ENCODE peak calls at places on chromosomes 12 and 14, in eight cellular contexts. C is epithelial cell of proximal tubule, W is PC-3, A is cardiac fibroblast, J is cardiac muscle cell, G is psoas muscle, L is tibial nerve, N is fibroblast of the aortic adventitia. Y is an unnamed sample.
A peak's percentile ranks its signal among the peaks of the same experiment; 100 is the strongest.

GRCh38 chr12:62629971-62630739 is 163.5 kb downstream of the MON2 start:
- DNase-seq in C (no peak), W (no peak), A (no peak), J (no peak), G (no peak), L (no peak), N (no peak), Y (no peak)

GRCh38 chr14:68977741-68978549 is 1.2 kb downstream of the ACTN1 start:
- DNase-seq in C (no peak), W (peak; percentile 95), A (peak; percentile 94), J (peak; percentile 94), G (peak; percentile 61), L (peak; percentile 47), N (peak; percentile 39), Y (peak; percentile 66)

GRCh38 chr14:99503848-99504453 is 22.7 kb downstream of the CCNK start:
- DNase-seq in C (no peak), W (no peak), A (no peak), J (no peak), G (peak; percentile 49), L (no peak), N (no peak), Y (no peak)

GRCh38 chr14:35420036-35420811 is 15.7 kb upstream of the NFKBIA start:
- DNase-seq in C (no peak), W (peak; percentile 74), A (peak; percentile 78), J (peak; percentile 50), G (no peak), L (no peak), N (peak; percentile 86), Y (no peak)

GRCh38 chr12:110287986-110288385 is 6.9 kb downstream of the ATP2A2 start:
- DNase-seq in C (no peak), W (no peak), A (no peak), J (no peak), G (no peak), L (no peak), N (no peak), Y (no peak)

GRCh38 chr14:98120831-98121464 is 1151.0 kb downstream of the BCL11B start:
- DNase-seq in C (no peak), W (peak; percentile 28), A (no peak), J (no peak), G (no peak), L (no peak), N (no peak), Y (peak; percentile 42)

GRCh38 chr12:93848453-93849120 is 171.4 kb downstream of the CRADD start:
- DNase-seq in C (no peak), W (peak; percentile 13), A (no peak), J (no peak), G (no peak), L (no peak), N (no peak), Y (peak; percentile 60)

GRCh38 chr12:12405882-12406281 is 49.0 kb downstream of the BORCS5 start:
- DNase-seq in C (no peak), W (peak; percentile 49), A (no peak), J (no peak), G (no peak), L (no peak), N (peak; percentile 20), Y (no peak)

GRCh38 chr12:124347805-124348658 is 53.1 kb downstream of the RFLNA start:
- DNase-seq in C (no peak), W (no peak), A (no peak), J (no peak), G (no peak), L (no peak), N (no peak), Y (no peak)

GRCh38 chr12:29004066-29004935 is 144.8 kb upstream of the FAR2 start:
- DNase-seq in C (no peak), W (no peak), A (no peak), J (no peak), G (no peak), L (no peak), N (no peak), Y (no peak)

GRCh38 chr12:104171785-104172563 is 34.0 kb upstream of the NFYB start:
- DNase-seq in C (no peak), W (no peak), A (no peak), J (no peak), G (no peak), L (no peak), N (no peak), Y (no peak)

GRCh38 chr12:25236190-25236589 is 14.5 kb downstream of the KRAS start:
- DNase-seq in C (no peak), W (no peak), A (peak; percentile 59), J (peak; percentile 20), G (no peak), L (no peak), N (peak; percentile 18), Y (no peak)

GRCh38 chr12:128534906-128535305 is 267.9 kb downstream of the TMEM132C start:
- DNase-seq in C (no peak), W (no peak), A (no peak), J (no peak), G (no peak), L (no peak), N (no peak), Y (peak; percentile 72)

GRCh38 chr12:124109760-124110159 is 136.7 kb downstream of the ZNF664 start:
- DNase-seq in C (no peak), W (peak; percentile 45), A (peak; percentile 38), J (peak; percentile 41), G (no peak), L (no peak), N (peak; percentile 10), Y (peak; percentile 68)

GRCh38 chr14:58697927-58698641 is 60.3 kb downstream of the DACT1 start:
- DNase-seq in C (no peak), W (peak; percentile 40), A (no peak), J (no peak), G (no peak), L (no peak), N (no peak), Y (no peak)

GRCh38 chr12:56115329-56115728 is 1.1 kb upstream of the RPL41 start:
- DNase-seq in C (no peak), W (peak; percentile 23), A (peak; percentile 48), J (peak; percentile 57), G (peak; percentile 59), L (peak; percentile 27), N (peak; percentile 51), Y (no peak)

GRCh38 chr12:117685115-117685926 is 283.5 kb downstream of the KSR2 start:
- DNase-seq in C (peak; percentile 78), W (peak; percentile 96), A (peak; percentile 1), J (peak; percentile 4), G (peak; percentile 69), L (peak; percentile 68), N (no peak), Y (no peak)

GRCh38 chr12:79063258-79063657 is 198.7 kb downstream of the SYT1 start:
- DNase-seq in C (no peak), W (no peak), A (peak; percentile 29), J (peak; percentile 23), G (no peak), L (no peak), N (peak; percentile 22), Y (no peak)

GRCh38 chr14:59582845-59583509 is 6.4 kb upstream of the CCDC175 start:
- DNase-seq in C (no peak), W (no peak), A (no peak), J (no peak), G (no peak), L (no peak), N (no peak), Y (no peak)

GRCh38 chr12:127980585-127980984 is 286.4 kb upstream of the TMEM132C start:
- DNase-seq in C (no peak), W (no peak), A (no peak), J (no peak), G (no peak), L (no peak), N (no peak), Y (no peak)

GRCh38 chr12:20089077-20089476 is 279.3 kb upstream of the PDE3A start:
- DNase-seq in C (no peak), W (no peak), A (no peak), J (no peak), G (no peak), L (no peak), N (no peak), Y (peak; percentile 28)

GRCh38 chr14:26204954-26205479 is 392.8 kb downstream of the NOVA1 start:
- DNase-seq in C (no peak), W (no peak), A (peak; percentile 21), J (peak; percentile 68), G (peak; percentile 69), L (peak; percentile 36), N (peak; percentile 33), Y (no peak)

GRCh38 chr12:66044731-66045130 is 85.8 kb downstream of the LLPH start:
- DNase-seq in C (no peak), W (peak; percentile 37), A (peak; percentile 72), J (peak; percentile 63), G (no peak), L (no peak), N (no peak), Y (no peak)

GRCh38 chr12:26629864-26630263 is 203.1 kb downstream of the ITPR2 start:
- DNase-seq in C (peak; percentile 18), W (peak; percentile 41), A (peak; percentile 62), J (peak; percentile 38), G (no peak), L (no peak), N (peak; percentile 66), Y (no peak)
- H3K4me3 ChIP-seq in C (peak overlapping the region; percentile 15), W (peak overlapping the region; percentile 8), A (no peak overlapping the region), J (no peak overlapping the region), G (no peak overlapping the region), L (no peak overlapping the region), N (no peak overlapping the region), Y (no peak overlapping the region)

DNA sequence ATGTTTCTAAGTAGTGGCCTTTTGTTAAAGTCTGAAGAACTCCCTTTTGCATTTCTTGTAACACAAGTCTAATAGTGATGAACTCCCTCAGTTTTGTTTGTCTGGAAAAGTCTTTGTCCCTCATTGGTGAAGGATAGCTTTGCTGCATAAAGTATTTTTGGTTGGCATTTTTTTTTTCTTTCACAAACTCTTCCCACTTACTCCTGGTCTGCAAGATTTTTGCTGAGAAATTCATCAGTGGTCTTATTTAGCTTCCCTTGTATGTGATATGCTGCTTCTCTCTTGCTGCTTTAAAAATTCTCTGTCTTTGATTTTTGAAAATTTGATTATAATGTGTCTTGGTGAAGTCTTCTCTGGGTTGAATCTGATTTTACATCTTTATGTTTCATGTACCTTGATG is 22.7 kb downstream of the TRMT5 start:
- DNase-seq in C (no peak), W (no peak), A (no peak), J (no peak), G (no peak), L (no peak), N (no peak), Y (no peak)
- TF ChIP-seq CTCF in C (no peak), W (no peak), A (no peak), J (no peak), G (no peak), L (no peak), N (no peak), Y (no peak)

DNA sequence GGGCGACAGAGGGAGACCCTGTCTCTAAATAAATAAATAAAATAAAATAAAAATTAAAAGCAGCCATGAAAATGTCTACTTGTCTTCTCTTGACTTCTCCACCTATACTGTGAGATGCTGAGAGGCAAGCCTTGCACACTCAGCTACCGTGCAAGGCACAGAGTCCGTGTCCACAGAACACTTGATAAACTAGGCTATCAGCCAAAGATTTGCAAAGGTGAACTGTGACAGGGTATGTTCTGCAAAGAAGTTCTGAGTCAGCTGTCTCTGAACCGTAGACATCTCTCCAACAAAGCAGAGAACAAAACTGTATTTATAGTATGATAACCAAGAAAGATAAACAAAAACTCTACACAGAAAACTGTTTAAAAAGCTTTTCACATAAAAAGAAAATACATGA is 35.5 kb downstream of the STXBP6 start:
- DNase-seq in C (peak; percentile 15), W (no peak), A (peak; percentile 3), J (no peak), G (no peak), L (no peak), N (no peak), Y (no peak)
- H3K4me3 ChIP-seq in C (no peak overlapping the region), W (no peak overlapping the region), A (no peak overlapping the region), J (no peak overlapping the region), G (no peak overlapping the region), L (no peak overlapping the region), N (no peak overlapping the region), Y (no peak overlapping the region)

GRCh38 chr14:72420749-72421452 is 473.0 kb downstream of the DPF3 start:
- DNase-seq in C (no peak), W (peak; percentile 89), A (peak; percentile 69), J (peak; percentile 64), G (peak; percentile 76), L (peak; percentile 93), N (peak; percentile 61), Y (peak; percentile 86)
- TF ChIP-seq CTCF in C (peak; percentile 98), W (peak; percentile 98), A (peak; percentile 85), J (peak; percentile 84), G (peak; percentile 74), L (peak; percentile 76), N (peak; percentile 92), Y (peak; percentile 91)